ENCODE peak calls at places on chromosomes 11 and 22, in seven cellular contexts. L is mammary epithelial cell, C is cardiac muscle cell, Q is thoracic aorta, S is uterus, F is fibroblast of the aortic adventitia, N is A673. T is an unnamed sample.

GRCh38 chr11:123020968-123021367 is 39.3 kb upstream of the BSX start:
- DNase-seq in L (peak; percentile 20), C (peak; percentile 74), Q (no peak), S (no peak), F (peak; percentile 51), N (peak; percentile 84), T (peak; percentile 74)

GRCh38 chr22:49861642-49862407 is 8.2 kb downstream of the ZBED4 start:
- DNase-seq in L (no peak), C (peak; percentile 29), Q (no peak), S (no peak), F (no peak), N (no peak), T (no peak)

GRCh38 chr11:78179459-78180071 is 8.9 kb downstream of the KCTD21 start:
- DNase-seq in L (no peak), C (no peak), Q (no peak), S (no peak), F (no peak), N (no peak), T (no peak)

GRCh38 chr11:134645576-134645975 is 233.5 kb upstream of the B3GAT1 start:
- DNase-seq in L (no peak), C (no peak), Q (no peak), S (no peak), F (no peak), N (no peak), T (no peak)

GRCh38 chr11:48025293-48025982 is 45.1 kb downstream of the PTPRJ start:
- DNase-seq in L (no peak), C (no peak), Q (no peak), S (no peak), F (no peak), N (no peak), T (no peak)

GRCh38 chr11:4093519-4094347 is 866 bp upstream of the RRM1 start:
- DNase-seq in L (no peak), C (no peak), Q (no peak), S (no peak), F (no peak), N (no peak), T (no peak)

GRCh38 chr11:3837793-3838192 is 3.0 kb downstream of the RHOG start:
- DNase-seq in L (no peak), C (peak; percentile 53), Q (no peak), S (peak; percentile 36), F (no peak), N (no peak), T (peak; percentile 44)

GRCh38 chr22:50141891-50142363 is 28.6 kb upstream of the PANX2 start:
- DNase-seq in L (no peak), C (no peak), Q (no peak), S (peak; percentile 3), F (no peak), N (no peak), T (no peak)

GRCh38 chr22:46351767-46352166 is 16.3 kb downstream of the TRMU start:
- DNase-seq in L (no peak), C (no peak), Q (no peak), S (no peak), F (no peak), N (no peak), T (no peak)

GRCh38 chr11:9314291-9315077 is at the start of gene TMEM41B:
- DNase-seq in L (peak; percentile 98), C (peak; percentile 99), Q (peak; percentile 91), S (peak; percentile 97), F (peak; percentile 98), N (peak; percentile 98), T (peak; percentile 99)

GRCh38 chr22:26164174-26164573 is 5.1 kb upstream of the SEZ6L start:
- DNase-seq in L (no peak), C (no peak), Q (no peak), S (no peak), F (no peak), N (no peak), T (no peak)

GRCh38 chr11:12889243-12889642 is 119.9 kb upstream of the RASSF10 start:
- DNase-seq in L (peak; percentile 67), C (peak; percentile 88), Q (peak; percentile 60), S (peak; percentile 36), F (peak; percentile 79), N (no peak), T (peak; percentile 88)

GRCh38 chr11:29879560-29879959 is 137.3 kb downstream of the KCNA4 start:
- DNase-seq in L (no peak), C (peak; percentile 29), Q (no peak), S (no peak), F (no peak), N (no peak), T (no peak)

GRCh38 chr11:123122341-123122740 is 60.4 kb upstream of the HSPA8 start:
- DNase-seq in L (peak; percentile 43), C (peak; percentile 91), Q (no peak), S (peak; percentile 69), F (peak; percentile 79), N (peak; percentile 52), T (peak; percentile 71)

GRCh38 chr22:48090332-48090672 is 1327.9 kb downstream of the TBC1D22A start:
- DNase-seq in L (no peak), C (no peak), Q (no peak), S (no peak), F (no peak), N (no peak), T (no peak)

GRCh38 chr11:46271407-46271806 is 6.1 kb upstream of the CREB3L1 start:
- DNase-seq in L (no peak), C (no peak), Q (no peak), S (no peak), F (no peak), N (no peak), T (no peak)

GRCh38 chr11:6569706-6570105 is 33.7 kb downstream of the RRP8 start:
- DNase-seq in L (no peak), C (no peak), Q (no peak), S (no peak), F (no peak), N (no peak), T (no peak)

GRCh38 chr11:17513853-17514252 is 30.4 kb downstream of the USH1C start:
- DNase-seq in L (peak; percentile 31), C (no peak), Q (no peak), S (no peak), F (no peak), N (no peak), T (no peak)

GRCh38 chr22:44550666-44551491 is 52.8 kb upstream of the RTL6 start:
- DNase-seq in L (peak; percentile 49), C (peak; percentile 98), Q (no peak), S (peak; percentile 81), F (peak; percentile 95), N (no peak), T (peak; percentile 93)

GRCh38 chr11:7672960-7673723 is at the start of gene CYB5R2:
- DNase-seq in L (no peak), C (peak; percentile 80), Q (peak; percentile 45), S (peak; percentile 84), F (peak; percentile 53), N (no peak), T (peak; percentile 76)

GRCh38 chr22:32542332-32543019 is 67.9 kb downstream of the FBXO7 start:
- DNase-seq in L (no peak), C (no peak), Q (no peak), S (peak; percentile 77), F (peak; percentile 7), N (no peak), T (no peak)

GRCh38 chr11:68051191-68052136 is 12.6 kb downstream of the TCIRG1 start:
- DNase-seq in L (no peak), C (no peak), Q (no peak), S (peak; percentile 15), F (no peak), N (no peak), T (no peak)

GRCh38 chr11:40129276-40129675 is 1330.2 kb downstream of the LRRC4C start:
- DNase-seq in L (no peak), C (peak; percentile 1), Q (no peak), S (no peak), F (no peak), N (peak; percentile 90), T (no peak)

GRCh38 chr22:43222281-43222680 is 35.3 kb upstream of the TTLL12 start:
- DNase-seq in L (no peak), C (no peak), Q (no peak), S (no peak), F (no peak), N (no peak), T (no peak)

GRCh38 chr22:39959640-39960447 is at the start of gene TMA7B:
- DNase-seq in L (peak; percentile 58), C (peak; percentile 70), Q (no peak), S (no peak), F (peak; percentile 33), N (peak; percentile 44), T (peak; percentile 66)

GRCh38 chr11:134647066-134647746 is 235.2 kb upstream of the B3GAT1 start:
- DNase-seq in L (no peak), C (no peak), Q (no peak), S (no peak), F (no peak), N (no peak), T (no peak)

GRCh38 chr22:49827307-49827852 is 293 bp downstream of the BRD1 start:
- DNase-seq in L (no peak), C (peak; percentile 38), Q (no peak), S (no peak), F (no peak), N (peak; percentile 33), T (peak; percentile 52)

GRCh38 chr11:12693485-12694181 is 19.4 kb downstream of the TEAD1 start:
- DNase-seq in L (peak; percentile 99), C (peak; percentile 96), Q (peak; percentile 28), S (peak; percentile 79), F (peak; percentile 98), N (peak; percentile 97), T (peak; percentile 96)

GRCh38 chr11:55701429-55701828 is 39.4 kb downstream of the OR4C6 start:
- DNase-seq in L (no peak), C (no peak), Q (no peak), S (no peak), F (no peak), N (no peak), T (no peak)

GRCh38 chr11:55707029-55707428 is 45.0 kb downstream of the OR4C6 start:
- DNase-seq in L (peak; percentile 15), C (peak; percentile 40), Q (no peak), S (no peak), F (peak; percentile 37), N (peak; percentile 54), T (peak; percentile 4)
- TF ChIP-seq CTCF in L (peak; percentile 67), C (peak; percentile 51), Q (no peak), S (no peak), F (peak; percentile 55), N (peak; percentile 80), T (peak; percentile 56)

GRCh38 chr22:18067548-18068341 is 10.0 kb upstream of the PEX26 start:
- DNase-seq in L (no peak), C (no peak), Q (no peak), S (no peak), F (no peak), N (no peak), T (no peak)
- H3K4me3 ChIP-seq in L (no peak overlapping the region), C (no peak overlapping the region), Q (peak overlapping the region; percentile 51), S (no peak overlapping the region), F (no peak overlapping the region), N (no peak overlapping the region), T (no peak overlapping the region)

GRCh38 chr11:70075836-70076235 is 2.3 kb upstream of the ANO1 start:
- DNase-seq in L (no peak), C (no peak), Q (no peak), S (no peak), F (no peak), N (no peak), T (no peak)
- TF ChIP-seq CTCF in L (no peak), C (no peak), Q (no peak), S (no peak), F (no peak), N (no peak), T (no peak)

DNA sequence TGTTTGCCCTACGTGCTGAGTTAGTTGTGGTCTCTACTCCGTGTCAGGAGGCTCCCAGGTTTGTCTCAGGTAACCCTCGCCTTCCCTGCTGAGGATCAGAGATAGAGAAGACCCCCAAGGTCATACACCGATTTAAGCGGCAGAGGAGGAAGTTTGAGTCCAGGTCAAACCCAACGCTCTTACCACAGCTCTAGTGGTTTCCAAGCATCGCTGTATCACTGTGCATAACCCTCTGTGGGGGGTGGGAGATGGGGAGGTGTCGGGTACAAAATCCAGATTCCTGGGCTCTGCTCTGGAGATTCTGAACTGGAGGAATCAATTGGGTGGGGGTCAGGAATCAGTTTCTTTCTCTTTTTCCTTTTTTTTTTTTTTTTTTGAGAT is 627 bp downstream of the DNAJC4 start:
- DNase-seq in L (no peak), C (no peak), Q (no peak), S (peak; percentile 23), F (no peak), N (no peak), T (no peak)
- H3K4me3 ChIP-seq in L (peak overlapping the region; percentile 64), C (peak overlapping the region; percentile 50), Q (peak overlapping the region; percentile 85), S (peak overlapping the region; percentile 54), F (peak overlapping the region; percentile 76), N (peak overlapping the region; percentile 54), T (peak overlapping the region; percentile 75)

T was measured in foreskin fibroblast.